ENCODE peak calls at places on chromosomes 16 and 17, in five cellular contexts. W is hypothalamus; Y is stimulated activated effector memory CD8-positive, alpha-beta T cell treated with anti-CD3 and anti-CD28 coated beads, Interleukin-12 subunit alpha, Interleukin-12 subunit beta, amount 100 ng/mL, for 72 hours; D is dorsolateral prefrontal cortex; M is mesendoderm. A is an unnamed sample.

GRCh38 chr17:79057727-79058400 is 16.8 kb upstream of the ENGASE start:
- DNase-seq in W (no peak), Y (no peak), D (no peak), M (no peak), A (no peak)

GRCh38 chr16:82867425-82867824 is 240.7 kb downstream of the CDH13 start:
- DNase-seq in W (no peak), Y (no peak), D (no peak), M (no peak), A (no peak)

GRCh38 chr16:76741623-76742022 is 449.4 kb upstream of the MON1B start:
- DNase-seq in W (no peak), Y (no peak), D (no peak), M (no peak), A (no peak)

GRCh38 chr17:34009946-34010345 is 245.1 kb upstream of the CCL2 start:
- DNase-seq in W (no peak), Y (no peak), D (no peak), M (peak; percentile 64), A (no peak)

GRCh38 chr17:6948562-6948961 is 47.3 kb upstream of the ALOX12 start:
- DNase-seq in W (no peak), Y (no peak), D (no peak), M (no peak), A (no peak)

GRCh38 chr17:17205368-17206148 is 575 bp downstream of the PLD6 start:
- DNase-seq in W (no peak), Y (peak; percentile 44), D (no peak), M (no peak), A (peak; percentile 55)

GRCh38 chr17:16934836-16935235 is 37.1 kb downstream of the TNFRSF13B start:
- DNase-seq in W (no peak), Y (no peak), D (no peak), M (no peak), A (no peak)

GRCh38 chr16:4805231-4805630 is 2.8 kb upstream of the ROGDI start:
- DNase-seq in W (no peak), Y (no peak), D (no peak), M (no peak), A (no peak)

GRCh38 chr17:64428406-64428805 is 20.5 kb upstream of the MILR1 start:
- DNase-seq in W (no peak), Y (no peak), D (no peak), M (no peak), A (no peak)

GRCh38 chr16:66199189-66199588 is 167.3 kb upstream of the CDH5 start:
- DNase-seq in W (no peak), Y (no peak), D (no peak), M (no peak), A (no peak)

GRCh38 chr17:65370669-65371126 is 190.8 kb downstream of the AXIN2 start:
- DNase-seq in W (no peak), Y (no peak), D (no peak), M (peak; percentile 47), A (no peak)

GRCh38 chr17:81331527-81332043 is 36.5 kb upstream of the SLC38A10 start:
- DNase-seq in W (no peak), Y (no peak), D (no peak), M (no peak), A (no peak)

GRCh38 chr17:73013299-73013698 is 79.2 kb downstream of the SLC39A11 start:
- DNase-seq in W (no peak), Y (no peak), D (no peak), M (no peak), A (no peak)

GRCh38 chr17:77354721-77355455 is 214.1 kb downstream of the SEC14L1 start:
- DNase-seq in W (no peak), Y (no peak), D (peak; percentile 2), M (no peak), A (no peak)

GRCh38 chr16:57341441-57342303 is 16.9 kb upstream of the CCL22 start:
- DNase-seq in W (no peak), Y (no peak), D (no peak), M (no peak), A (no peak)

GRCh38 chr17:4054446-4054845 is 88.4 kb downstream of the ZZEF1 start:
- DNase-seq in W (no peak), Y (no peak), D (no peak), M (no peak), A (no peak)

GRCh38 chr17:61393904-61394629 is 5.6 kb upstream of the TBX2 start:
- DNase-seq in W (no peak), Y (no peak), D (no peak), M (peak; percentile 82), A (no peak)